ENCODE peak calls at places on chromosomes 7 and 10, in nine cellular contexts. O, F, I, D, B, E, M, C and J are unnamed samples.

GRCh38 chr7:156196649-156197048 is 384.4 kb upstream of the SHH start:
- DNase-seq in C (no peak), B (no peak), F (no peak), I (no peak), E (no peak), M (no peak), D (no peak), O (no peak), J (no peak)

GRCh38 chr7:36943591-36944430 is 219.5 kb upstream of the AOAH start:
- DNase-seq in F (no peak), I (no peak), O (no peak), M (no peak), B (no peak), C (no peak), D (no peak), E (no peak), J (no peak)

GRCh38 chr7:159062596-159062995 is 82.1 kb downstream of the VIPR2 start:
- DNase-seq in O (no peak), M (no peak), I (no peak), C (no peak), D (no peak), E (no peak), B (no peak), F (no peak), J (no peak)

GRCh38 chr10:93515071-93515962 is 18.9 kb downstream of the CEP55 start:
- DNase-seq in E (no peak), D (no peak), F (no peak), O (no peak), B (no peak), C (no peak), M (no peak), I (no peak), J (no peak)

GRCh38 chr10:16646474-16647059 is 124.9 kb upstream of the C1QL3 start:
- DNase-seq in F (no peak), B (no peak), D (no peak), E (no peak), M (no peak), O (no peak), C (no peak), I (no peak), J (no peak)

GRCh38 chr10:117674641-117675040 is 132.1 kb downstream of the EMX2 start:
- DNase-seq in F (no peak), D (no peak), E (no peak), C (no peak), I (no peak), M (no peak), B (no peak), O (no peak), J (no peak)

GRCh38 chr10:70991140-70992124 is 103.1 kb upstream of the PCBD1 start:
- DNase-seq in F (no peak), M (no peak), C (no peak), O (no peak), I (no peak), E (no peak), B (no peak), D (no peak), J (no peak)

GRCh38 chr7:105819559-105819958 is 56.8 kb downstream of the ATXN7L1 start:
- DNase-seq in I (no peak), E (no peak), B (no peak), F (no peak), D (no peak), O (no peak), M (no peak), C (no peak), J (no peak)

GRCh38 chr10:119395287-119396007 is 147.1 kb downstream of the RGS10 start:
- DNase-seq in F (no peak), C (no peak), O (no peak), E (no peak), I (peak), D (no peak), M (peak), B (no peak), J (no peak)

GRCh38 chr7:27185013-27185707 is at the start of gene HOXA11:
- DNase-seq in B (no peak), O (no peak), D (peak), E (peak), I (peak), M (peak), C (no peak), F (peak), J (no peak)

GRCh38 chr10:24150853-24151252 is 58.1 kb upstream of the KIAA1217 start:
- DNase-seq in M (no peak), E (no peak), F (no peak), B (no peak), I (no peak), C (no peak), O (no peak), D (no peak), J (no peak)

GRCh38 chr10:19107406-19107805 is 58.8 kb downstream of the MALRD1 start:
- DNase-seq in D (no peak), C (no peak), B (no peak), E (no peak), I (no peak), M (no peak), F (no peak), O (no peak), J (no peak)

GRCh38 chr10:35432781-35433338 is 96.6 kb downstream of the CCNY start:
- DNase-seq in O (no peak), B (no peak), E (no peak), M (no peak), D (no peak), C (no peak), F (no peak), I (no peak), J (no peak)

GRCh38 chr7:26318921-26319320 is 27.3 kb downstream of the SNX10 start:
- DNase-seq in E (no peak), C (no peak), D (no peak), F (no peak), M (no peak), O (no peak), B (no peak), I (no peak), J (no peak)

GRCh38 chr10:43237631-43238446 is 29.0 kb downstream of the RASGEF1A start:
- DNase-seq in D (no peak), O (no peak), I (no peak), M (peak), E (peak), F (no peak), C (no peak), B (no peak), J (no peak)

GRCh38 chr10:22379059-22379458 is 33.8 kb downstream of the SPAG6 start:
- DNase-seq in F (no peak), C (no peak), O (no peak), D (no peak), E (no peak), B (no peak), M (no peak), I (no peak), J (no peak)

GRCh38 chr7:111232249-111233084 is 141.5 kb downstream of the LRRN3 start:
- DNase-seq in O (no peak), B (no peak), F (no peak), E (no peak), C (no peak), I (no peak), D (no peak), M (no peak), J (peak)

GRCh38 chr7:148287538-148287937 is 303.0 kb upstream of the C7orf33 start:
- DNase-seq in I (no peak), M (no peak), C (no peak), B (no peak), O (no peak), E (no peak), F (no peak), D (no peak), J (no peak)

GRCh38 chr7:36670585-36671431 is 53.5 kb downstream of the AOAH start:
- DNase-seq in M (no peak), D (peak), C (peak), E (peak), I (peak), O (peak), B (peak), F (no peak), J (peak)

GRCh38 chr10:132933308-132934042 is 8.9 kb downstream of the CFAP46 start:
- DNase-seq in E (no peak), F (no peak), B (no peak), O (no peak), I (no peak), D (no peak), C (no peak), M (no peak), J (no peak)

GRCh38 chr7:24828871-24829661 is 71.8 kb upstream of the GSDME start:
- DNase-seq in C (no peak), O (no peak), M (no peak), I (no peak), B (no peak), F (no peak), D (no peak), E (no peak), J (no peak)

GRCh38 chr7:116560021-116560970 is 35.5 kb downstream of the CAV1 start:
- DNase-seq in D (peak), B (no peak), M (no peak), F (no peak), E (peak), I (no peak), O (no peak), C (no peak), J (no peak)

GRCh38 chr7:114939484-114940097 is 17.7 kb downstream of the MDFIC start:
- DNase-seq in M (no peak), F (no peak), E (no peak), I (no peak), O (no peak), C (no peak), D (no peak), B (no peak), J (no peak)
- TF ChIP-seq CTCF in M (no peak), F (no peak), E (no peak), I (no peak), O (no peak), C (no peak), D (no peak), B (no peak), J (peak)

GRCh38 chr7:129370812-129371211 is 63.4 kb upstream of the STRIP2 start:
- DNase-seq in F (peak), M (no peak), C (no peak), B (no peak), E (no peak), I (no peak), O (peak), D (no peak), J (no peak)
- TF ChIP-seq CTCF in F (no peak), M (no peak), C (no peak), B (no peak), E (no peak), I (no peak), O (no peak), D (no peak), J (peak)

GRCh38 chr7:2738110-2738509 is 50.1 kb downstream of the AMZ1 start:
- DNase-seq in O (no peak), C (no peak), D (no peak), E (no peak), I (peak), F (no peak), B (no peak), M (peak), J (no peak)

GRCh38 chr7:2735744-2736143 is 47.7 kb downstream of the AMZ1 start:
- DNase-seq in D (no peak), B (no peak), C (no peak), F (no peak), E (no peak), M (peak), I (no peak), O (no peak), J (no peak)

GRCh38 chr7:2734084-2734601 is 46.1 kb downstream of the AMZ1 start:
- DNase-seq in M (peak), O (no peak), B (no peak), I (peak), E (no peak), D (no peak), C (no peak), F (no peak), J (no peak)

GRCh38 chr7:2734761-2735571 is 47.0 kb downstream of the AMZ1 start:
- DNase-seq in O (no peak), C (no peak), B (no peak), E (no peak), D (no peak), M (peak), I (peak), F (no peak), J (no peak)

DNA sequence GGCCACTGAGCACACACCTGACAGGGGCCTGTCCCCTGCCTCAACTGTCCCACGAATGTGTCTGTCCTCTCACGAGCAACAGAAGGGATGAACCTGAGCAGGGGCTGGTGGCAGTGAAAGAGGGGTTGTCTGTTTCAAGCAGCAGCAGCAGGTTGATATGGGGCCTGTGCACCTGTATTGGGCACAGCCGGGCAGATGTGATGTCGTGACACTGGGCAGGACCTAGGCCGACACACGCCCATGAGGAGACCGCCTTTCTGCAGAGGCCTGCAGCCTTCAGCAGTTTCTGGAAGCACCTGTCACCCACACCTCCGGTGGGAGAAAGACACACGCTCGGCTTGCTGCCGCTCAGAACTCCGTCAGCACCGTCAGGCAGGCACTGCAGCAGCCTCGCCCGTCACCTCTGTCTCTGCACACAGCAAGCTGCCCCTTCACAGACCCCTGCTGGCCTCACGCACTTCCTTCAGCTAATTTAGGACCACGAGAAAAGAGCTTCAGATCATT is 48.5 kb downstream of the AMZ1 start:
- DNase-seq in F (no peak), M (peak), D (no peak), E (no peak), O (no peak), B (no peak), C (no peak), I (peak), J (no peak)
- TF ChIP-seq CTCF in F (no peak), M (no peak), D (no peak), E (no peak), O (no peak), B (no peak), C (no peak), I (no peak), J (no peak)

DNA sequence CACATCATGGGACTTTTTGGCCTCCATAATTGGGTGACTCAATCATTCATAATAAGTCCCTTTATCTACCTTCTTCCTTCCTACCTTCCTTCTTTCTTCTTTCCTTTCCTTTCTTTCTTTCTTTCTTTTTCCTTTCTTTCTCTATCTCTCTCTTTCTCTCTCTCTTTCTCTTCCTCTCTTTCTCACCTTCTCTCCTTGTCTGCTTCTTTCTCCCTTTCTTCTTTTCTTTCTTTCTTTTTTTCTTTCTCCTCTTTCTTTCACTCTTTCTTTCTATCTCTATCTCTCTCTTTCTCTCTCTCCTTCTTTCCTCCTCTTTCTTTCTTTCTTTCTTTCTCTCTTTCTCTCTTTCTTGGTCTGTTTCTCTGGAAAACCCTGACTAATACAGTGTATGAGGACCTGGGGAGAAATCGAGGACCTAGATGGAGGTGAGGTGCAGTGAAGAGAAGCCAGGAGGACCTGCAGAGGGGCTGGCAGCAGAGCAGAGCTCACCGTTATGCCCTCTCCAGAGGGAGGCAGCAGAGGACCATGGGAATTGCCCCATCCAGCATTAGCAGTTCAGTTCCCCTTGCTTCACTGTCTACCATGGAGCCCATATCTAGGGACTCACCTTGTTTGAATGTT is 52.7 kb upstream of the BTRC start:
- DNase-seq in C (no peak), B (peak), O (peak), D (no peak), I (peak), F (no peak), M (no peak), E (peak), J (no peak)
- TF ChIP-seq CTCF in C (peak), B (peak), O (peak), D (peak), I (peak), F (peak), M (no peak), E (peak), J (peak)

DNA sequence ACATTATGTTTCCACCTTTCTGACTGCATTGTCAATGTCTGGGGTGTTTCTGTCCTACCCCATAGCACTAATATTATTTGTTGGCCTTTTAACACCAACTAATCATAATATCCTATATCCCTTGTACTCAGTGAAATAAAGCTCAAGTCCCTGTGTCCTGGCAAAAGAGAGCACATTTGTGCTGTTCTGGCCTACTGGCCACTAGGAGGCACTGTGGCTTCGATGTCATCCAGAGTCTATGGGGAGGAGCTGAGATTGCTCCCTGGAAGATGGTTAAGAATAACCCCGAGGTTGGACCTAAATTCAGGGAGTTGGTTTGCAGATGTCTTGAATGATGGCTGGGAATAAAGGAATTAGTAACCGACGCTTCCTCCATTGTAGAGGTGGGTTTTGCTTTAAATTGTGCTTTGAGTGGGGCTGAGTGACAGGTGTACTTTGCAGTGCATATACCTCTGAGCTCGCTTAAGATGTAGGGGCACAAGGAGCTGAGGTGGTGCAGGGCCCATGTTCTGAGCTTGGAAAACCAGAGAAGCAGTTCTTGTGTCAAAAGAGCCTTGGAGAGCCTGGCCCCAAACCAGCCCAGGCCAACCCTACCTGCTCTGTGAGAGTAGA is 191.2 kb upstream of the PRSS1 start:
- DNase-seq in F (no peak), I (peak), O (peak), D (peak), B (peak), C (peak), M (no peak), E (peak), J (no peak)
- TF ChIP-seq CTCF in F (peak), I (peak), O (peak), D (peak), B (peak), C (peak), M (peak), E (peak), J (peak)

GRCh38 chr10:122435212-122435827 is 19.1 kb upstream of the ARMS2 start:
- DNase-seq in F (peak), M (no peak), D (no peak), C (no peak), I (no peak), E (no peak), O (no peak), B (no peak), J (peak)
- TF ChIP-seq CTCF in F (peak), M (peak), D (peak), C (peak), I (peak), E (no peak), O (peak), B (peak), J (peak)